ENCODE peak calls at places on chromosomes 3 and 15, in nine cellular contexts. X is CD4-positive, alpha-beta T cell; W is left lung; L is glutamatergic neuron; O is omental fat pad; H is GM12865; D is endothelial cell; U is right atrium auricular region; J is fibroblast of mammary gland. M is an unnamed sample.

GRCh38 chr15:100152463-100152862 is 189.3 kb downstream of the ADAMTS17 start:
- DNase-seq in L (no peak), X (no peak), J (no peak), H (no peak), W (no peak), O (no peak), D (no peak), U (no peak), M (peak)

GRCh38 chr3:51706788-51707731 is at the start of gene GRM2:
- DNase-seq in H (no peak), J (peak), O (no peak), X (peak), U (peak), L (peak), D (peak), W (peak), M (peak)

GRCh38 chr15:32029409-32029861 is 880 bp upstream of the CHRNA7 start:
- DNase-seq in L (peak), O (no peak), J (no peak), U (no peak), D (peak), H (peak), W (no peak), X (no peak), M (no peak)

GRCh38 chr15:42955518-42955917 is 34.9 kb upstream of the TTBK2 start:
- DNase-seq in U (no peak), X (no peak), O (no peak), W (no peak), L (no peak), H (no peak), D (no peak), J (peak), M (no peak)

GRCh38 chr3:176926034-176926433 is 271.2 kb downstream of the TBL1XR1 start:
- DNase-seq in L (no peak), W (no peak), X (no peak), J (no peak), U (no peak), O (no peak), H (no peak), D (no peak), M (no peak)

GRCh38 chr15:84910928-84911623 is 26.6 kb downstream of the SLC28A1 start:
- DNase-seq in H (no peak), J (peak), D (no peak), L (no peak), W (no peak), X (no peak), O (no peak), U (no peak), M (no peak)

GRCh38 chr3:58366699-58367098 is 34.0 kb downstream of the PXK start:
- DNase-seq in H (no peak), U (no peak), L (no peak), D (no peak), J (peak), O (no peak), W (no peak), X (no peak), M (no peak)

GRCh38 chr3:186108106-186108940 is 566 bp downstream of the ETV5 start:
- DNase-seq in W (peak), O (no peak), U (peak), L (peak), X (peak), D (peak), H (peak), J (peak), M (peak)

GRCh38 chr3:129812589-129812988 is 80.9 kb downstream of the TMCC1 start:
- DNase-seq in D (no peak), J (no peak), H (no peak), X (no peak), W (no peak), U (no peak), O (no peak), L (no peak), M (no peak)

GRCh38 chr3:55556622-55557531 is 69.8 kb upstream of the WNT5A start:
- DNase-seq in D (no peak), O (no peak), U (no peak), X (no peak), L (no peak), W (no peak), H (no peak), J (peak), M (no peak)

GRCh38 chr3:181956122-181956521 is 244.4 kb downstream of the SOX2 start:
- DNase-seq in X (no peak), J (no peak), H (no peak), U (no peak), D (no peak), L (no peak), W (no peak), O (no peak), M (no peak)

GRCh38 chr15:43463542-43463941 is 29.4 kb downstream of the TP53BP1 start:
- DNase-seq in H (no peak), U (no peak), J (peak), W (no peak), X (no peak), O (no peak), D (no peak), L (no peak), M (no peak)

GRCh38 chr3:129278970-129279906 is 568 bp downstream of the HMCES start:
- DNase-seq in H (peak), J (peak), L (peak), W (peak), X (peak), O (no peak), U (peak), D (peak), M (peak)

GRCh38 chr15:72276326-72276700 is 4.0 kb upstream of the PARP6 start:
- DNase-seq in O (no peak), L (no peak), U (no peak), H (no peak), W (no peak), D (no peak), X (no peak), J (no peak), M (no peak)

GRCh38 chr3:78337801-78338211 is 1297.9 kb downstream of the ROBO2 start:
- DNase-seq in O (no peak), W (no peak), L (no peak), D (no peak), H (no peak), X (no peak), U (no peak), J (no peak), M (no peak)

GRCh38 chr15:73564255-73564654 is 68.9 kb downstream of the NPTN start:
- DNase-seq in D (no peak), X (no peak), W (no peak), L (peak), U (no peak), H (no peak), J (peak), O (no peak), M (no peak)

GRCh38 chr3:33839283-33839682 is 40.9 kb downstream of the PDCD6IP start:
- DNase-seq in J (no peak), H (no peak), D (no peak), W (no peak), U (no peak), O (no peak), L (no peak), X (no peak), M (no peak)

GRCh38 chr15:69338535-69339213 is 40.0 kb downstream of the PAQR5 start:
- DNase-seq in H (no peak), D (no peak), O (no peak), X (no peak), J (peak), W (no peak), U (no peak), L (no peak), M (no peak)

GRCh38 chr15:67259375-67259774 is 4.8 kb downstream of the IQCH start:
- DNase-seq in H (no peak), U (no peak), O (no peak), L (no peak), J (no peak), X (no peak), D (no peak), W (no peak), M (no peak)

GRCh38 chr3:45088543-45088942 is 57.6 kb downstream of the CDCP1 start:
- DNase-seq in D (no peak), H (no peak), O (no peak), W (no peak), J (no peak), X (no peak), U (no peak), L (no peak), M (peak)

GRCh38 chr15:91917991-91918390 is 64.5 kb downstream of the SLCO3A1 start:
- DNase-seq in L (no peak), U (no peak), J (no peak), X (no peak), H (no peak), D (no peak), W (no peak), O (no peak), M (peak)

GRCh38 chr15:76812381-76812780 is 92.8 kb downstream of the SCAPER start:
- DNase-seq in D (no peak), J (no peak), H (no peak), W (no peak), U (no peak), O (no peak), X (no peak), L (no peak), M (no peak)

GRCh38 chr3:32603064-32603463 is 32.4 kb upstream of the DYNC1LI1 start:
- DNase-seq in J (no peak), D (no peak), O (no peak), H (no peak), L (no peak), X (no peak), U (no peak), W (no peak), M (no peak)

GRCh38 chr15:67311751-67312150 is 57.2 kb downstream of the IQCH start:
- DNase-seq in U (no peak), D (no peak), J (no peak), X (no peak), H (no peak), O (no peak), L (no peak), W (no peak), M (no peak)

GRCh38 chr3:71444028-71444860 is 139.3 kb downstream of the FOXP1 start:
- DNase-seq in X (peak), O (no peak), L (no peak), W (peak), H (peak), J (peak), U (no peak), D (peak), M (peak)

GRCh38 chr15:64237677-64238076 is 74.9 kb upstream of the PPIB start:
- DNase-seq in U (no peak), J (no peak), D (no peak), O (no peak), H (no peak), X (no peak), L (no peak), W (no peak), M (no peak)

GRCh38 chr3:72259755-72260589 is 475.0 kb upstream of the PROK2 start:
- DNase-seq in D (no peak), W (no peak), J (peak), U (no peak), O (no peak), X (no peak), H (peak), L (no peak), M (no peak)

GRCh38 chr3:46702246-46703012 is 1.2 kb downstream of the TMIE start:
- DNase-seq in L (peak), U (no peak), X (no peak), D (no peak), O (no peak), H (no peak), J (no peak), W (no peak), M (no peak)

GRCh38 chr15:89860446-89860845 is 33.3 kb downstream of the AP3S2 start:
- DNase-seq in O (no peak), D (no peak), J (no peak), L (no peak), U (no peak), X (no peak), W (no peak), H (no peak), M (no peak)

GRCh38 chr3:191997093-191997492 is 536.1 kb downstream of the PYDC2 start:
- DNase-seq in L (no peak), J (no peak), W (no peak), X (no peak), O (no peak), H (no peak), U (no peak), D (no peak), M (no peak)

GRCh38 chr3:120177151-120177550 is 82.9 kb upstream of the GSK3B start:
- DNase-seq in X (no peak), D (peak), U (peak), H (no peak), O (no peak), J (peak), W (peak), L (no peak), M (peak)

GRCh38 chr15:74786659-74787165 is 4.8 kb downstream of the CSK start:
- DNase-seq in L (no peak), U (no peak), O (no peak), D (no peak), J (no peak), X (no peak), H (peak), W (peak), M (no peak)

GRCh38 chr3:8755564-8756237 is 13.7 kb downstream of the OXTR start:
- DNase-seq in U (no peak), D (no peak), O (no peak), W (no peak), L (no peak), X (no peak), H (no peak), J (no peak), M (no peak)

GRCh38 chr15:101145362-101145761 is 106.5 kb downstream of the CHSY1 start:
- DNase-seq in U (no peak), W (no peak), D (no peak), L (no peak), X (no peak), J (peak), O (no peak), H (no peak), M (no peak)

GRCh38 chr15:76101655-76102054 is 41.9 kb downstream of the TMEM266 start:
- DNase-seq in U (no peak), X (no peak), W (no peak), J (no peak), O (no peak), L (no peak), D (no peak), H (no peak), M (peak)

GRCh38 chr3:52851348-52851747 is 16.5 kb upstream of the MUSTN1 start:
- DNase-seq in D (peak), W (no peak), U (no peak), H (peak), J (peak), O (no peak), L (peak), X (no peak), M (no peak)

GRCh38 chr15:88016373-88016772 is 240.2 kb downstream of the NTRK3 start:
- DNase-seq in H (no peak), W (no peak), X (no peak), O (no peak), L (no peak), U (no peak), J (no peak), D (no peak), M (no peak)

GRCh38 chr3:140316461-140316860 is 361.4 kb upstream of the TRIM42 start:
- DNase-seq in U (no peak), J (no peak), H (no peak), D (no peak), O (no peak), W (no peak), L (no peak), X (no peak), M (no peak)

GRCh38 chr15:67805871-67806538 is 19.3 kb upstream of the SKOR1 start:
- DNase-seq in L (no peak), H (no peak), J (no peak), U (no peak), O (no peak), W (no peak), X (no peak), D (no peak), M (no peak)

GRCh38 chr3:160968731-160969130 is 136.4 kb downstream of the B3GALNT1 start:
- DNase-seq in W (no peak), J (peak), X (no peak), H (no peak), U (no peak), L (no peak), O (no peak), D (no peak), M (no peak)

DNA sequence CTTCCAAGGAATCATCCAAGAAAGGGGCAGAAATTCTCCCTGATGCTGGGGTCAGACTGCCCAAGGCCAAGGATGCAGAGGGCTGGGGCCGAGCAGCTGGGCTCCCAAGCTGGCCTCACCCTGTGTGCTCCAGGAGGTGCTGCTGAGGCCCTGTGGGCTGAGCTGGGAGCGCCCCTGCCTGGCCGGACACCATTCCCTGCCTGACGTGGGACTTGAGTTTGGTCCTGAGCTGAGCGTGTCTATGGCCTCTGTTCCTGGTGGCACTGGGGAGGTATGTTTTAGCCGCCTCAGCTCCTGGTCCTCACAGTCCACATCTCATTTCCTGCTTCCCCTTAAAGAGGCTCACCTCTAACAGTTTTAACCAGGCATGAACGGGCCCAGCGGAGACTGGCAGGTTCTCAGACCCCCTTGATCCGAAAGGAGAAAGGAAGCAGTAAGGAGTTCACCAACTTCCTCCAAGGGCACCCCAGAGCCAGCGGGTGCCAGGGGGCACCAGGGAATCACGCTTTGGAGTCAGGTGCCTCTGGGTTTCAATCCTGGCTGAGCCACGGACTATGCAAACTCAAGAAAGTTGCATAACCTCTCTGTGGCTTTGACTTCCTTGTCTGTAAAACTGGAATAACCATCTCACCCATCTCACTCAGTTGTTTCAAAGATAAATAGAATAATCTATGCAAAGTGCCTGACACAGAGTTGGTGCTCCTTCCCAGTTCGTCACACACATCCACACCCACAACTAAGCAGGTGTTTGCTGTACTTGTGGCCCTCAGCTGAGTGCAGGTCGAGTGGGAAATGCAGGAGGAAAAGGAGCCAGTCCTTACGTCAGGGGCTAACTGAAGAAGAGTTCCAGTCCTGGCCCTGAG is 48.6 kb downstream of the SLC12A8 start:
- DNase-seq in W (peak), L (no peak), O (no peak), J (peak), U (no peak), D (no peak), X (no peak), H (peak), M (peak)
- TF ChIP-seq CTCF in W (no peak), L (no peak), O (no peak), J (peak), U (peak), D (no peak), X (no peak), H (peak), M (no peak)

GRCh38 chr15:48086162-48086561 is 34.6 kb upstream of the SLC24A5 start:
- DNase-seq in X (no peak), J (no peak), D (no peak), W (no peak), U (no peak), L (no peak), O (no peak), H (no peak), M (no peak)
- TF ChIP-seq CTCF in X (no peak), J (no peak), D (no peak), W (no peak), U (no peak), L (no peak), O (no peak), H (no peak), M (no peak)

GRCh38 chr3:146148468-146148931 is 12.5 kb downstream of the PLOD2 start:
- DNase-seq in X (no peak), H (no peak), W (no peak), J (peak), D (no peak), L (no peak), O (no peak), U (no peak), M (no peak)
- TF ChIP-seq CTCF in X (no peak), H (no peak), W (no peak), J (peak), D (no peak), L (no peak), O (no peak), U (peak), M (no peak)

DNA sequence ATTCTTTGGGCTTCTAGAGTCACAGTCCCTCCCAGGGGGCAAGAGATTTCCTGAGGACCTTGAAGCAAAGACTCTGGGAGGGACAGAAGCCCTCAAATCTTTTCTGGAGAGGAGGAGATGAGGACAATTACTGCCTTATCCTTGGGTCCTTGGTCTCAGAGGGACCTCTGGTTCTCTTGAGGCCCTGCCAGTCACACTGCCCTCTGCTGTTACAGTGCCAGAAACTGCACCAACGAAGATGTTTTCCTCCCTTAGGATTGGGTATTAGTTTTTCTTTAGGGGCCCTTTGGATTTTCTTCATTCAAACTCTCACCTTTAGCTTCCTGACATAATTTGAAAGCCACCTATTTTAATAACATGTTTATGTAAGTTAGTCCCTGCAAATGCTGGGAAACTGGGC is 58.2 kb upstream of the SCN5A start:
- DNase-seq in L (no peak), H (peak), J (no peak), W (no peak), O (no peak), D (peak), X (no peak), U (no peak), M (peak)
- TF ChIP-seq CTCF in L (no peak), H (peak), J (peak), W (no peak), O (no peak), D (no peak), X (no peak), U (no peak), M (no peak)

GRCh38 chr15:49622561-49622960 is 1.7 kb downstream of the DTWD1 start:
- DNase-seq in D (no peak), J (peak), O (no peak), W (no peak), X (no peak), U (no peak), L (no peak), H (no peak), M (no peak)
- TF ChIP-seq CTCF in D (no peak), J (peak), O (no peak), W (no peak), X (no peak), U (peak), L (no peak), H (no peak), M (no peak)

GRCh38 chr3:180036678-180037455 is at the start of gene PEX5L:
- DNase-seq in X (no peak), W (peak), O (peak), L (peak), J (peak), H (peak), D (peak), U (no peak), M (no peak)
- TF ChIP-seq CTCF in X (no peak), W (no peak), O (no peak), L (no peak), J (no peak), H (no peak), D (no peak), U (no peak), M (no peak)

GRCh38 chr3:109071349-109072142 is 46.4 kb downstream of the MORC1 start:
- DNase-seq in U (no peak), O (no peak), H (peak), L (no peak), X (no peak), J (no peak), D (no peak), W (no peak), M (no peak)
- TF ChIP-seq CTCF in U (no peak), O (no peak), H (no peak), L (no peak), X (no peak), J (no peak), D (no peak), W (no peak), M (no peak)

DNA sequence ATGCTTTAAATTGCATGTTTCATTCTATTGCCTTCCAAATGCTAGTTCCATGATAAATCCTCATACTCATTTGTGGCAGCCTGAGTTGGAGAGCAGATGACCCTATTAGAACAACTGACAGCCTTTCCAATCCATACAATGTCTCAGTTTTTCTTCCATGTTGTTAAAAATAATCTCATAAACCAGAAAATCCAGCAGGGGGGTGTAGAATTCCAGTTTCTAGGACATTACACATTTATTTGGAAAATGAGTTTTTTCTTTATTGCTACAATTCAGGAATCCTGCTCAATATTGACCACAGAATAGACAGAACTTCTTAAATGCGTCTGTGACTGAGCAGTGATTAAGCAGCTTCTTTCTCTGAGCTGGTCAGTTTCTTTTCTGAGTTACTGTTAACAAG is 174.2 kb upstream of the ATP10A start:
- DNase-seq in L (no peak), O (no peak), D (no peak), H (no peak), J (peak), W (no peak), X (no peak), U (no peak), M (no peak)
- TF ChIP-seq CTCF in L (no peak), O (no peak), D (no peak), H (no peak), J (peak), W (no peak), X (no peak), U (no peak), M (no peak)

GRCh38 chr15:45111390-45112142 is 2.4 kb downstream of the DUOX2 start:
- DNase-seq in L (no peak), X (no peak), W (peak), J (no peak), H (no peak), D (no peak), U (no peak), O (no peak), M (no peak)
- TF ChIP-seq CTCF in L (no peak), X (no peak), W (no peak), J (no peak), H (no peak), D (no peak), U (no peak), O (no peak), M (no peak)